ENCODE peak calls at places on chromosomes 5 and 9, in nine cellular contexts. M is fibroblast of mammary gland, A is heart left ventricle, K is PC-3, Z is adrenal gland, F is WERI-Rb-1, Y is right cardiac atrium, X is suprapubic skin, T is AG09309. C is an unnamed sample.

GRCh38 chr9:131701789-131702337 is 38.0 kb downstream of the RAPGEF1 start:
- DNase-seq in T (no peak), Z (no peak), M (no peak), A (no peak), Y (no peak), F (no peak), X (no peak), K (no peak), C (no peak)

GRCh38 chr9:130287736-130288135 is 22.2 kb downstream of the HMCN2 start:
- DNase-seq in Y (no peak), K (no peak), T (no peak), Z (no peak), F (peak; percentile 20), A (no peak), X (no peak), M (no peak), C (no peak)

GRCh38 chr5:139650689-139651501 is 2.7 kb downstream of the CXXC5 start:
- DNase-seq in K (no peak), F (peak; percentile 59), Z (peak; percentile 95), Y (peak; percentile 82), X (peak; percentile 78), T (no peak), M (no peak), A (peak; percentile 78), C (peak; percentile 91)

GRCh38 chr9:125674981-125675973 is 31.7 kb downstream of the MAPKAP1 start:
- DNase-seq in K (peak; percentile 80), M (peak; percentile 72), A (no peak), F (no peak), X (no peak), T (peak; percentile 59), Z (no peak), Y (no peak), C (no peak)

GRCh38 chr5:16863380-16864007 is 72.6 kb downstream of the MYO10 start:
- DNase-seq in X (no peak), A (no peak), Y (no peak), Z (no peak), K (peak; percentile 66), F (no peak), M (no peak), T (no peak), C (no peak)

GRCh38 chr9:136138566-136138965 is 19.9 kb upstream of the TMEM250 start:
- DNase-seq in K (peak; percentile 58), A (no peak), M (peak; percentile 21), Z (no peak), X (no peak), F (peak; percentile 86), T (no peak), Y (peak; percentile 54), C (peak; percentile 57)

GRCh38 chr5:163504091-163504931 is 1.1 kb upstream of the MAT2B start:
- DNase-seq in A (peak; percentile 33), Z (peak; percentile 55), X (peak; percentile 70), K (peak; percentile 56), M (peak; percentile 65), T (no peak), F (peak; percentile 10), Y (peak; percentile 62), C (peak; percentile 35)

GRCh38 chr9:135788576-135789300 is 86.8 kb downstream of the KCNT1 start:
- DNase-seq in F (no peak), Y (no peak), M (no peak), T (no peak), Z (no peak), A (no peak), X (no peak), K (no peak), C (no peak)

GRCh38 chr9:6054280-6055099 is 39.1 kb upstream of the RANBP6 start:
- DNase-seq in T (peak; percentile 40), K (peak; percentile 81), A (peak; percentile 43), Z (peak; percentile 63), X (peak; percentile 68), Y (peak; percentile 80), M (peak; percentile 73), F (peak; percentile 85), C (peak; percentile 67)

GRCh38 chr9:136701665-136702048 is 10.7 kb upstream of the DIPK1B start:
- DNase-seq in A (no peak), T (no peak), Z (no peak), K (no peak), Y (no peak), M (no peak), F (no peak), X (no peak), C (no peak)

GRCh38 chr5:119117237-119117636 is 46.4 kb downstream of the DMXL1 start:
- DNase-seq in K (no peak), Y (no peak), T (no peak), F (no peak), Z (no peak), X (no peak), A (no peak), M (no peak), C (no peak)

GRCh38 chr5:143417503-143418139 is 14.1 kb upstream of the NR3C1 start:
- DNase-seq in F (no peak), X (no peak), A (no peak), K (no peak), Z (no peak), Y (no peak), M (no peak), T (no peak), C (no peak)

GRCh38 chr9:14585730-14586473 is 107.3 kb downstream of the ZDHHC21 start:
- DNase-seq in T (no peak), A (no peak), X (no peak), F (no peak), Z (no peak), K (no peak), Y (no peak), M (no peak), C (no peak)

GRCh38 chr9:137175345-137175961 is 3.6 kb upstream of the TMEM210 start:
- DNase-seq in F (no peak), T (no peak), X (no peak), K (no peak), Z (no peak), M (no peak), Y (no peak), A (no peak), C (no peak)

DNA sequence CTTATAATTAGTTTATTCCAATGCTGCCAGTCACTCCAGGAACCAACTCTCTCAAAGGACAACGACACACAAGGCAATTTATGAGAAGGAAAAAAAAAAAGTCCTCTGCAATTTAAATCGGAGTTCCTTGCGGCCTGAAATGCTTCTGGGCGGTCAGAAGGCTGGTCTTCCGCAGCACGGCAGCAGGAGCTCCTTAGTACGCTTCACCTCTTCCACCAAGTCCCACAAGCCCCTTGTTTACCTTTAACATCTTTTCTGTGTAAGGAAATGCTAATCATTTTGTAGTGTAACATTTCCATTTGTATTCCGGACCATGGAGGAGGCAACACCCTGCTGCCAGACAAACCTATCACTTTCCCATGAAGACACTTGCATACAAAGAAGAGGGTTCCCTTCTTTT is 16.2 kb upstream of the KCNV2 start:
- DNase-seq in Y (no peak), A (no peak), K (no peak), F (no peak), X (no peak), M (no peak), T (no peak), Z (no peak), C (no peak)
- H3K4me3 ChIP-seq in Y (no peak overlapping the region), A (no peak overlapping the region), K (no peak overlapping the region), F (no peak overlapping the region), X (no peak overlapping the region), M (no peak overlapping the region), T (no peak overlapping the region), Z (no peak overlapping the region), C (no peak overlapping the region)

GRCh38 chr9:976258-976804 is at the start of gene DMRT3:
- DNase-seq in X (no peak), Z (no peak), Y (no peak), T (no peak), K (no peak), A (no peak), M (no peak), F (peak; percentile 91), C (no peak)
- H3K4me3 ChIP-seq in X (peak within 1 kb of the TSS; percentile 52), Z (no peak within 1 kb of the TSS), Y (no peak within 1 kb of the TSS), T (no peak within 1 kb of the TSS), K (peak within 1 kb of the TSS; percentile 51), A (no peak within 1 kb of the TSS), M (no peak within 1 kb of the TSS), F (peak within 1 kb of the TSS; percentile 54), C (no peak within 1 kb of the TSS)

DNA sequence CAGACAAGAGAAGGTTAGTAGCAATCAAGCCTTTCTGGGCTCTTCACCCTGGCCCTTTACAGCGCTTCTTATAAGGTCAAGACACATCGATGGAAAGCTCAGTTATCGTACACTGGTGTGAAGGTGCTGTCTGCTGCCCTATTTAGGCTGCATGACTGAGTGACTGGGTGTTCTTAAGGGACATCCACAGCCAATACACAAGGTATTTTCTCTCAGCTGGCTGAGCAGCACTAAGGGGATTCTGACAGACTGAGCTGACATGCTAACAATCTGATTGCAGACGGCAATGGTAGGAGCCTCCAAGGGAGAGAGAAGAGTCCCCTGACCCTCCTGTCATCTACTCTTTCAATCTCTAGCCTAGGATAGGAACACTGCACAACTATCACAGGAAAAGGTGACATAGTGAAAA is 577.9 kb downstream of the ISL1 start:
- DNase-seq in Z (no peak), K (no peak), X (no peak), A (no peak), M (no peak), T (no peak), F (no peak), Y (no peak), C (no peak)
- H3K4me3 ChIP-seq in Z (no peak overlapping the region), K (no peak overlapping the region), X (no peak overlapping the region), A (no peak overlapping the region), M (no peak overlapping the region), T (no peak overlapping the region), F (no peak overlapping the region), Y (no peak overlapping the region), C (no peak overlapping the region)

GRCh38 chr5:158084292-158084691 is 225.3 kb upstream of the CLINT1 start:
- DNase-seq in Y (no peak), F (no peak), A (no peak), Z (no peak), T (no peak), K (no peak), X (no peak), M (peak; percentile 86), C (no peak)

GRCh38 chr5:158086856-158087255 is 227.9 kb upstream of the CLINT1 start:
- DNase-seq in A (no peak), X (no peak), Z (no peak), T (no peak), M (no peak), Y (no peak), F (no peak), K (no peak), C (no peak)

GRCh38 chr5:158080112-158080511 is 221.2 kb upstream of the CLINT1 start:
- DNase-seq in Y (no peak), X (no peak), K (no peak), F (no peak), T (no peak), Z (no peak), M (no peak), A (no peak), C (no peak)

GRCh38 chr5:158079097-158079496 is 220.2 kb upstream of the CLINT1 start:
- DNase-seq in Z (no peak), K (no peak), A (no peak), T (no peak), Y (no peak), X (no peak), M (no peak), F (no peak), C (no peak)

DNA sequence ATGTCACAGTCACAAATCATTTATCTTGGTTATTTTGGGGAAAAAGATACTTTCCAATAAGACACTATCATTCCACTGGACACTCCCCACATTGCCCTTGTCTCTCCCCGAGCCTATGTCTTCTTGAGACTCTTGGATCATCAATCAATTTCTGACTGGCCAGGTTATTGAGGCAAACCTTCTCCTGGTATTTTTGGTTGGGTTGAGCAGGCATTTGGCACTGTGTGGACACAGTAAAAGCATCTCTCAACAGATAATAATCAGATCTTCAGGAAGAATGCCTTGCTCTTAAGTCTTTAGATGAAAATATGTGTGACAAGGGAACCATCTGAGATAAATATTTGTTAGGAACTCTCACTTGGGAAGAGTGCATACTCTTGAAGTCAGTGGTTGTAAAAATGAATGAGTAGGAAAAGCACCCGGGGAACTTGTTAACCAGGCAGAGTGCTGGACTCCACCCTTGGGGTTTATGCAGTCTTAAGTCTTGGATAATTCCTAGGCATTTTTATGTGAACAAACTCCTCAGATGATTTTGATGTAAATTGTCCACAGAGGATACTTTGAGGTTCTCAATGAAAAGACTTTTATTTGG is 223.8 kb upstream of the CLINT1 start:
- DNase-seq in K (no peak), X (no peak), Y (no peak), T (no peak), M (no peak), A (no peak), Z (no peak), F (no peak), C (no peak)
- H3K4me3 ChIP-seq in K (no peak overlapping the region), X (no peak overlapping the region), Y (no peak overlapping the region), T (no peak overlapping the region), M (no peak overlapping the region), A (no peak overlapping the region), Z (no peak overlapping the region), F (no peak overlapping the region), C (no peak overlapping the region)

C was measured in pancreas.